ENCODE peak calls at places on chromosomes 12 and 14, in four cellular contexts. C is uterus, T is upper lobe of right lung, Y is GM23248. K is an unnamed sample.

GRCh38 chr14:51818748-51819386 is 41.5 kb upstream of the GNG2 start:
- DNase-seq in T (no peak), Y (no peak), C (no peak), K (no peak)

GRCh38 chr14:23604675-23605170 is 26.1 kb upstream of the JPH4 start:
- DNase-seq in Y (no peak), C (no peak), T (no peak), K (no peak)

GRCh38 chr12:66623455-66623854 is 55.4 kb downstream of the GRIP1 start:
- DNase-seq in C (no peak), Y (peak; percentile 6), T (no peak), K (no peak)

GRCh38 chr12:19978193-19978592 is 390.1 kb upstream of the PDE3A start:
- DNase-seq in C (no peak), Y (peak; percentile 93), T (no peak), K (no peak)

GRCh38 chr12:12872139-12872933 is 19.0 kb upstream of the GPRC5A start:
- DNase-seq in T (no peak), Y (peak; percentile 72), C (no peak), K (no peak)

GRCh38 chr12:113793250-113793649 is 172.9 kb downstream of the RBM19 start:
- DNase-seq in Y (no peak), C (no peak), T (no peak), K (no peak)

GRCh38 chr14:66709292-66709691 is 201.3 kb downstream of the GPHN start:
- DNase-seq in Y (peak; percentile 51), C (no peak), T (no peak), K (no peak)

GRCh38 chr14:64417042-64417770 is 29.1 kb downstream of the MTHFD1 start:
- DNase-seq in C (no peak), Y (peak; percentile 28), T (no peak), K (no peak)

GRCh38 chr12:4215862-4216541 is 57.6 kb upstream of the CCND2 start:
- DNase-seq in Y (no peak), T (no peak), C (no peak), K (no peak)

GRCh38 chr12:25979563-25979962 is 21.1 kb downstream of the RASSF8 start:
- DNase-seq in T (no peak), Y (peak; percentile 58), C (no peak), K (no peak)

GRCh38 chr12:1587927-1588573 is 6.3 kb downstream of the FBXL14 start:
- DNase-seq in C (no peak), Y (no peak), T (no peak), K (no peak)

GRCh38 chr12:1590083-1590979 is 4.0 kb downstream of the FBXL14 start:
- DNase-seq in T (no peak), Y (peak; percentile 62), C (no peak), K (no peak)

GRCh38 chr12:1591029-1591428 is 3.4 kb downstream of the FBXL14 start:
- DNase-seq in T (no peak), C (no peak), Y (peak; percentile 68), K (peak; percentile 46)

GRCh38 chr12:1591543-1591942 is 2.8 kb downstream of the FBXL14 start:
- DNase-seq in Y (peak; percentile 30), C (no peak), T (no peak), K (no peak)

GRCh38 chr12:1588574-1588944 is 5.8 kb downstream of the FBXL14 start:
- DNase-seq in Y (no peak), C (no peak), T (no peak), K (no peak)
- H3K27ac ChIP-seq in Y (peak overlapping the region; percentile 13), C (peak overlapping the region; percentile 47), T (no peak overlapping the region), K (no peak overlapping the region)

DNA sequence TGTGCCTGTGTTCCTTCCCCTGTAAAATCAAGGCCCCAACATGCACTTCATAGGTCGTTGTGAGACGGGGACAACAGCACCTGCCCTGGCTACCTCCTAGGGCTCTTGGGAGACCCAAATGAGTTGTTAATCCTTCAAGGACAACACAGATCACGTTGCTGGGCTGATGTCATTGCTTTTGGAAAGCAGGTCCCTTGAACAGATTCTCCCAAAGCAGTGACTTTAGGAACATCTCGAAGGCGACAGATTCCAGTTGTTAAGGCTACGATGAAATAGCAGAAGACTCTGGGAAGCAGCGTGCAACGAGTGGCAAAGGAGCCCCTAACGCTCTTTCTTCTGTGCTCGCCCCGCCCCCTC is 26.2 kb upstream of the MAP1LC3B2 start:
- DNase-seq in Y (no peak), T (no peak), C (no peak), K (peak; percentile 6)
- H3K4me3 ChIP-seq in Y (peak overlapping the region; percentile 70), T (peak overlapping the region; percentile 56), C (peak overlapping the region; percentile 49), K (peak overlapping the region; percentile 88)

GRCh38 chr12:3165311-3165931 is 88.2 kb downstream of the TSPAN9 start:
- DNase-seq in C (no peak), Y (no peak), T (no peak), K (no peak)

GRCh38 chr12:3168775-3169221 is 91.6 kb downstream of the TSPAN9 start:
- DNase-seq in C (peak; percentile 85), T (no peak), Y (peak; percentile 98), K (no peak)

GRCh38 chr12:3168223-3168770 is 91.1 kb downstream of the TSPAN9 start:
- DNase-seq in T (peak; percentile 39), C (no peak), Y (no peak), K (no peak)

GRCh38 chr12:3164454-3165310 is 87.5 kb downstream of the TSPAN9 start:
- DNase-seq in T (no peak), C (no peak), Y (no peak), K (no peak)

GRCh38 chr12:3167636-3168035 is 90.5 kb downstream of the TSPAN9 start:
- DNase-seq in Y (no peak), C (no peak), T (no peak), K (no peak)
- H3K4me1 ChIP-seq in Y (peaks cover 33% of the 10 kb centered on the region), C (no peaks in the 10 kb centered on the region), T (no peaks in the 10 kb centered on the region), K (no peaks in the 10 kb centered on the region)

DNA sequence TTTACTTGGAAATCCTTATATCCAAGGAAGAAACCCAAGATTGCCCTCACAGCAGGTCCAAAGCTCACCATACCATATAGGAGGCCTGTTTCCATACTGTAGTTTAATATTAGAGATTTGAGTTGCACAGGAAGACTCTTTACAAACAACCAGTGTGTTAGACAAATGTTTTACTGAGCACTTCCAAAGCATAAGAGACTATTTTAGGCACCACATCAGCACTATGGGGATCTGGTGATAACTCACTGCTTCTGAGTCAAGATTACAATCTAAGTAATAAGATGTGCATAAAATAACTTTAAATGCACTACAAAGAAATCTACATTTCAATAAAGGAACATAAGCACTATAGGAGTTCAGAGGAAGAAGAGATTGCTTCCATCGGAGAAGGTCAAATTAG is 71.4 kb downstream of the SPPL3 start:
- DNase-seq in C (no peak), Y (no peak), T (no peak), K (no peak)
- H3K27ac ChIP-seq in C (peak overlapping the region; percentile 68), Y (no peak overlapping the region), T (no peak overlapping the region), K (no peak overlapping the region)

DNA sequence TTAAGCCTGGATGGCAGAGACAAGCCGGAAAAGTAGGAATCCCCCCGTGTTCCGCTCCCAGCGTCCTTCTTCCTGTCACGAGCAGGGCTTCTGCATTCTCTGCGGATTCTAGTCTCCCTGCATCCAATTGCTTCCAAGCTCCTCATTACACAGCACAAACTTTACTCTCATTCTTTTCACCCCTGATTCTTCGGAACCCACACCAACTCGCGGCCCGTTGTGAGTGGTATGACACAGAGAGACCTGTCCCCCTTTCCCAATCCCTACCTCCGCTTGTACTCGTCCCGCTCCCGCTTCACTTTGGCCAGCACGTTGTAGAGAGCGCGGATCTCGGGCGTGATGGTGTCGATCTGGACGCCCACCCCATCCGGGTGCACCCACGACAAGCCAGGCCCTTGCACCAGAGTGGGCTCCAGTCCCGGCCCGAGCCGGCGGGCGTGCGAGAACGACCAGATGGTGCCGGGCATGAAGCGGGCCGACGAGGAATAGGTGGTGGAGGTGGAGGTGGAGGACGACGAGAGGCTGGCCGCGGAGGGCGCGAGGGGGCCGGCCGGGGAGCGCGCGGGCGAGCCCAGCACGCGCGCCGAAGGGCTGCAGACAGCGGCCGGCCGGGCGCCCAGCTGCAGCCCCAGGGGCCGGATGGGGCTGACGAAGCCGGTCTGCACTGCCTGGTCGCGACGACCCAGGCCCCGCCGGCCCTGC is 701 bp downstream of the IFFO1 start:
- DNase-seq in C (no peak), Y (peak; percentile 57), T (no peak), K (no peak)
- H3K4me3 ChIP-seq in C (peak overlapping the region; percentile 61), Y (peak overlapping the region; percentile 89), T (peak overlapping the region; percentile 87), K (peak overlapping the region; percentile 71)

GRCh38 chr14:95467657-95468056 is 48.8 kb downstream of the SYNE3 start:
- DNase-seq in C (no peak), Y (no peak), T (no peak), K (no peak)

GRCh38 chr14:95465936-95466335 is 50.5 kb downstream of the SYNE3 start:
- DNase-seq in C (no peak), Y (no peak), T (no peak), K (no peak)

GRCh38 chr14:95468416-95469133 is 47.9 kb downstream of the SYNE3 start:
- DNase-seq in T (no peak), C (no peak), Y (no peak), K (no peak)

GRCh38 chr14:95466506-95466905 is 49.9 kb downstream of the SYNE3 start:
- DNase-seq in Y (no peak), T (no peak), C (no peak), K (no peak)

GRCh38 chr14:95467232-95467631 is 49.2 kb downstream of the SYNE3 start:
- DNase-seq in T (no peak), Y (no peak), C (no peak), K (no peak)
- H3K4me1 ChIP-seq in T (peaks cover 4% of the 10 kb centered on the region), Y (peaks cover 5% of the 10 kb centered on the region), C (peaks cover 6% of the 10 kb centered on the region), K (peaks cover 50% of the 10 kb centered on the region)

DNA sequence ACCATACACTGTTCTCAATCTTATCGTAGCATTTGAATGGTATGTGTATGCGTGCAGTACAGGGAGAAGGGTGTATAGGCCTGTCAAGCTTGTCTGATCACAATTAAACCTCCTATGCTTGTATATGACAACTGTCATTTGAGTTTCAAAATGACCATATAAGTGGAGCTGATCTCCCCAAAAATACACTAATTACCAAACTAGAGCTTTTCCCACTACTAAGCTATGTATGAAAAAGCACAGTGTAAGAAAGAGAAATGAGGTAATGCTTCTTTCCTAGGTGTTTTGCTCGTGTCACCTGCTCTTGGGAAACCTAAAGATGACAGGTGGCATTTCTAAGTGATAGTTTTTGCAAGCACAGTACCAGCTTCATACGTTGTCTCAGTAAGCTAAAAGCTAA is 1.1 kb upstream of the STK38L start:
- DNase-seq in Y (no peak), C (no peak), T (no peak), K (no peak)
- H3K27ac ChIP-seq in Y (no peak overlapping the region), C (no peak overlapping the region), T (no peak overlapping the region), K (no peak overlapping the region)

K was measured in CD4-positive, alpha-beta memory T cell.